ENCODE peak calls at places on chromosome 19, in ten cellular contexts. W, V, S, C, K, Z, B, U, H and Y are unnamed samples.

GRCh38 chr19:16825312-16826168 is 3.7 kb upstream of the SIN3B start:
- DNase-seq in W (peak), V (peak), S (peak), C (peak), K (peak), Z (peak), B (peak), U (peak), H (peak), Y (no peak)

GRCh38 chr19:940591-941291 is 14.9 kb downstream of the ARID3A start:
- DNase-seq in W (no peak), V (no peak), S (no peak), C (no peak), K (peak), Z (peak), B (no peak), U (peak), H (no peak), Y (peak)

GRCh38 chr19:16915135-16915534 is 26.3 kb downstream of the F2RL3 start:
- DNase-seq in W (no peak), V (no peak), S (no peak), C (no peak), K (no peak), Z (no peak), B (no peak), U (no peak), H (no peak), Y (no peak)

GRCh38 chr19:58380037-58380735 is 644 bp downstream of the ZNF837 start:
- DNase-seq in W (no peak), V (no peak), S (no peak), C (no peak), K (no peak), Z (no peak), B (no peak), U (no peak), H (no peak), Y (no peak)

GRCh38 chr19:419721-420515 is 11.0 kb upstream of the C2CD4C start:
- DNase-seq in W (no peak), V (no peak), S (no peak), C (no peak), K (no peak), Z (peak), B (no peak), U (no peak), H (no peak), Y (no peak)

GRCh38 chr19:45051929-45052579 is 13.2 kb downstream of the CLASRP start:
- DNase-seq in W (no peak), V (no peak), S (no peak), C (no peak), K (no peak), Z (no peak), B (no peak), U (no peak), H (no peak), Y (no peak)

GRCh38 chr19:1252221-1252817 is 3.9 kb downstream of the MIDN start:
- DNase-seq in W (peak), V (no peak), S (peak), C (peak), K (peak), Z (peak), B (peak), U (no peak), H (no peak), Y (no peak)

GRCh38 chr19:18922228-18922985 is 2.9 kb downstream of the DDX49 start:
- DNase-seq in W (no peak), V (no peak), S (no peak), C (no peak), K (no peak), Z (no peak), B (no peak), U (no peak), H (no peak), Y (no peak)

GRCh38 chr19:1064661-1065605 is 2.0 kb upstream of the ARHGAP45 start:
- DNase-seq in W (peak), V (no peak), S (peak), C (no peak), K (peak), Z (peak), B (peak), U (no peak), H (peak), Y (peak)